ENCODE peak calls at places on chromosome 11, in six cellular contexts. One of them, this sample, is unnamed.

GRCh38 chr11:108511851-108512474 is 13.8 kb upstream of the POGLUT3 start:
- DNase-seq in hypothalamus: no peak
- DNase-seq in NCI-H1694 treated with DMSO at 0.1 percent for 48 hours: no peak
- DNase-seq in dermis blood vessel endothelial cell: no peak
- DNase-seq in cardiac muscle cell: peak; percentile 19
- DNase-seq in osteocyte: no peak
- DNase-seq in this sample: no peak

GRCh38 chr11:128503231-128503991 is 83.9 kb downstream of the ETS1 start:
- DNase-seq in NCI-H1694 treated with DMSO at 0.1 percent for 48 hours: no peak
- DNase-seq in osteocyte: no peak
- DNase-seq in dermis blood vessel endothelial cell: peak; percentile 71
- DNase-seq in cardiac muscle cell: peak; percentile 65
- DNase-seq in hypothalamus: no peak
- DNase-seq in this sample: no peak

GRCh38 chr11:75576445-75577049 is 14.5 kb downstream of the SERPINH1 start:
- DNase-seq in osteocyte: peak; percentile 89
- DNase-seq in cardiac muscle cell: peak; percentile 82
- DNase-seq in NCI-H1694 treated with DMSO at 0.1 percent for 48 hours: no peak
- DNase-seq in hypothalamus: no peak
- DNase-seq in dermis blood vessel endothelial cell: no peak
- DNase-seq in this sample: no peak

GRCh38 chr11:67275606-67276409 is 9.5 kb downstream of the GRK2 start:
- DNase-seq in hypothalamus: no peak
- DNase-seq in NCI-H1694 treated with DMSO at 0.1 percent for 48 hours: no peak
- DNase-seq in cardiac muscle cell: no peak
- DNase-seq in dermis blood vessel endothelial cell: no peak
- DNase-seq in osteocyte: no peak
- DNase-seq in this sample: no peak

GRCh38 chr11:72786305-72787261 is 7.3 kb downstream of the STARD10 start:
- DNase-seq in dermis blood vessel endothelial cell: no peak
- DNase-seq in cardiac muscle cell: no peak
- DNase-seq in hypothalamus: no peak
- DNase-seq in osteocyte: no peak
- DNase-seq in NCI-H1694 treated with DMSO at 0.1 percent for 48 hours: no peak
- DNase-seq in this sample: no peak

GRCh38 chr11:79167510-79168188 is 273.2 kb downstream of the TENM4 start:
- DNase-seq in cardiac muscle cell: no peak
- DNase-seq in dermis blood vessel endothelial cell: no peak
- DNase-seq in hypothalamus: no peak
- DNase-seq in osteocyte: no peak
- DNase-seq in NCI-H1694 treated with DMSO at 0.1 percent for 48 hours: no peak
- DNase-seq in this sample: no peak

GRCh38 chr11:134466909-134467567 is 55.0 kb upstream of the B3GAT1 start:
- DNase-seq in hypothalamus: no peak
- DNase-seq in dermis blood vessel endothelial cell: no peak
- DNase-seq in osteocyte: no peak
- DNase-seq in cardiac muscle cell: no peak
- DNase-seq in NCI-H1694 treated with DMSO at 0.1 percent for 48 hours: no peak
- DNase-seq in this sample: no peak

GRCh38 chr11:76770642-76771445 is 12.3 kb upstream of the TSKU start:
- DNase-seq in NCI-H1694 treated with DMSO at 0.1 percent for 48 hours: no peak
- DNase-seq in hypothalamus: no peak
- DNase-seq in dermis blood vessel endothelial cell: no peak
- DNase-seq in osteocyte: no peak
- DNase-seq in cardiac muscle cell: peak; percentile 77
- DNase-seq in this sample: no peak

GRCh38 chr11:121810291-121810690 is 305.7 kb downstream of the BLID start:
- DNase-seq in NCI-H1694 treated with DMSO at 0.1 percent for 48 hours: no peak
- DNase-seq in osteocyte: no peak
- DNase-seq in dermis blood vessel endothelial cell: no peak
- DNase-seq in cardiac muscle cell: peak; percentile 32
- DNase-seq in hypothalamus: no peak
- DNase-seq in this sample: no peak

GRCh38 chr11:73227571-73228211 is 9.6 kb downstream of the P2RY2 start:
- DNase-seq in osteocyte: no peak
- DNase-seq in dermis blood vessel endothelial cell: no peak
- DNase-seq in cardiac muscle cell: no peak
- DNase-seq in NCI-H1694 treated with DMSO at 0.1 percent for 48 hours: no peak
- DNase-seq in hypothalamus: no peak
- DNase-seq in this sample: no peak

GRCh38 chr11:33630936-33631748 is 69.5 kb downstream of the C11orf91 start:
- DNase-seq in osteocyte: peak; percentile 44
- DNase-seq in NCI-H1694 treated with DMSO at 0.1 percent for 48 hours: no peak
- DNase-seq in hypothalamus: no peak
- DNase-seq in cardiac muscle cell: no peak
- DNase-seq in dermis blood vessel endothelial cell: peak; percentile 44
- DNase-seq in this sample: no peak

GRCh38 chr11:119709638-119710346 is 19.2 kb downstream of the NECTIN1 start:
- DNase-seq in NCI-H1694 treated with DMSO at 0.1 percent for 48 hours: peak; percentile 80
- DNase-seq in hypothalamus: peak; percentile 34
- DNase-seq in dermis blood vessel endothelial cell: no peak
- DNase-seq in osteocyte: no peak
- DNase-seq in cardiac muscle cell: peak; percentile 90
- DNase-seq in this sample: peak; percentile 88

GRCh38 chr11:8017071-8017470 is 29.9 kb downstream of the EIF3F start:
- DNase-seq in dermis blood vessel endothelial cell: no peak
- DNase-seq in hypothalamus: no peak
- DNase-seq in osteocyte: peak; percentile 36
- DNase-seq in NCI-H1694 treated with DMSO at 0.1 percent for 48 hours: no peak
- DNase-seq in cardiac muscle cell: no peak
- DNase-seq in this sample: no peak

GRCh38 chr11:65663634-65664200 is 1.0 kb upstream of the RELA start:
- DNase-seq in dermis blood vessel endothelial cell: peak; percentile 52
- DNase-seq in osteocyte: no peak
- DNase-seq in NCI-H1694 treated with DMSO at 0.1 percent for 48 hours: no peak
- DNase-seq in hypothalamus: peak; percentile 57
- DNase-seq in cardiac muscle cell: peak; percentile 73
- DNase-seq in this sample: peak; percentile 39

GRCh38 chr11:86510097-86510496 is 135.4 kb downstream of the CCDC81 start:
- DNase-seq in NCI-H1694 treated with DMSO at 0.1 percent for 48 hours: no peak
- DNase-seq in hypothalamus: no peak
- DNase-seq in cardiac muscle cell: no peak
- DNase-seq in dermis blood vessel endothelial cell: no peak
- DNase-seq in osteocyte: no peak
- DNase-seq in this sample: no peak

GRCh38 chr11:6320411-6321207 is at the start of gene CAVIN3:
- DNase-seq in cardiac muscle cell: peak; percentile 89
- DNase-seq in dermis blood vessel endothelial cell: peak; percentile 84
- DNase-seq in hypothalamus: no peak
- DNase-seq in osteocyte: peak; percentile 88
- DNase-seq in NCI-H1694 treated with DMSO at 0.1 percent for 48 hours: no peak
- DNase-seq in this sample: no peak

GRCh38 chr11:54558407-54558806 is 45.4 kb downstream of the OR4C46 start:
- DNase-seq in osteocyte: no peak
- DNase-seq in NCI-H1694 treated with DMSO at 0.1 percent for 48 hours: no peak
- DNase-seq in dermis blood vessel endothelial cell: peak; percentile 1
- DNase-seq in cardiac muscle cell: no peak
- DNase-seq in hypothalamus: no peak
- DNase-seq in this sample: no peak

GRCh38 chr11:12060385-12060980 is 49.9 kb upstream of the MICAL2 start:
- DNase-seq in dermis blood vessel endothelial cell: no peak
- DNase-seq in cardiac muscle cell: no peak
- DNase-seq in hypothalamus: no peak
- DNase-seq in NCI-H1694 treated with DMSO at 0.1 percent for 48 hours: no peak
- DNase-seq in osteocyte: peak; percentile 56
- DNase-seq in this sample: no peak

GRCh38 chr11:112100457-112100856 is 13.8 kb downstream of the SDHD start:
- DNase-seq in hypothalamus: no peak
- DNase-seq in osteocyte: no peak
- DNase-seq in NCI-H1694 treated with DMSO at 0.1 percent for 48 hours: no peak
- DNase-seq in cardiac muscle cell: no peak
- DNase-seq in dermis blood vessel endothelial cell: no peak
- DNase-seq in this sample: no peak

GRCh38 chr11:34343686-34344085 is 14.1 kb downstream of the ABTB2 start:
- DNase-seq in dermis blood vessel endothelial cell: no peak
- DNase-seq in NCI-H1694 treated with DMSO at 0.1 percent for 48 hours: no peak
- DNase-seq in osteocyte: no peak
- DNase-seq in hypothalamus: no peak
- DNase-seq in cardiac muscle cell: no peak
- DNase-seq in this sample: no peak

GRCh38 chr11:40328890-40329617 is 1130.4 kb downstream of the LRRC4C start:
- DNase-seq in dermis blood vessel endothelial cell: peak; percentile 81
- DNase-seq in hypothalamus: no peak
- DNase-seq in osteocyte: peak; percentile 92
- DNase-seq in NCI-H1694 treated with DMSO at 0.1 percent for 48 hours: no peak
- DNase-seq in cardiac muscle cell: peak; percentile 99
- DNase-seq in this sample: no peak

GRCh38 chr11:2814751-2815150 is 70.8 kb downstream of the CDKN1C start:
- DNase-seq in hypothalamus: no peak
- DNase-seq in cardiac muscle cell: no peak
- DNase-seq in NCI-H1694 treated with DMSO at 0.1 percent for 48 hours: no peak
- DNase-seq in osteocyte: no peak
- DNase-seq in dermis blood vessel endothelial cell: no peak
- DNase-seq in this sample: no peak

GRCh38 chr11:35390737-35391682 is 28.3 kb downstream of the SLC1A2 start:
- DNase-seq in dermis blood vessel endothelial cell: peak; percentile 4
- DNase-seq in NCI-H1694 treated with DMSO at 0.1 percent for 48 hours: no peak
- DNase-seq in osteocyte: no peak
- DNase-seq in cardiac muscle cell: peak; percentile 79
- DNase-seq in hypothalamus: no peak
- DNase-seq in this sample: no peak

GRCh38 chr11:16632295-16633200 is 105.9 kb upstream of the C11orf58 start:
- DNase-seq in cardiac muscle cell: peak; percentile 25
- DNase-seq in NCI-H1694 treated with DMSO at 0.1 percent for 48 hours: no peak
- DNase-seq in osteocyte: no peak
- DNase-seq in hypothalamus: no peak
- DNase-seq in dermis blood vessel endothelial cell: peak; percentile 41
- DNase-seq in this sample: no peak

GRCh38 chr11:27347949-27348879 is 14.8 kb downstream of the CCDC34 start:
- DNase-seq in osteocyte: no peak
- DNase-seq in hypothalamus: no peak
- DNase-seq in dermis blood vessel endothelial cell: peak; percentile 4
- DNase-seq in NCI-H1694 treated with DMSO at 0.1 percent for 48 hours: no peak
- DNase-seq in cardiac muscle cell: no peak
- DNase-seq in this sample: peak; percentile 32

GRCh38 chr11:78645226-78646202 is 70.8 kb upstream of the NARS2 start:
- DNase-seq in hypothalamus: peak; percentile 59
- DNase-seq in dermis blood vessel endothelial cell: peak; percentile 78
- DNase-seq in NCI-H1694 treated with DMSO at 0.1 percent for 48 hours: peak; percentile 31
- DNase-seq in cardiac muscle cell: peak; percentile 77
- DNase-seq in osteocyte: peak; percentile 87
- DNase-seq in this sample: peak; percentile 69

GRCh38 chr11:16278986-16279385 is 77.4 kb downstream of the SOX6 start:
- DNase-seq in dermis blood vessel endothelial cell: no peak
- DNase-seq in NCI-H1694 treated with DMSO at 0.1 percent for 48 hours: no peak
- DNase-seq in hypothalamus: no peak
- DNase-seq in osteocyte: no peak
- DNase-seq in cardiac muscle cell: no peak
- DNase-seq in this sample: no peak

GRCh38 chr11:56968524-56968923 is 20.2 kb upstream of the OR5AK2 start:
- DNase-seq in cardiac muscle cell: no peak
- DNase-seq in dermis blood vessel endothelial cell: no peak
- DNase-seq in hypothalamus: no peak
- DNase-seq in osteocyte: no peak
- DNase-seq in NCI-H1694 treated with DMSO at 0.1 percent for 48 hours: no peak
- DNase-seq in this sample: no peak

GRCh38 chr11:40315122-40315521 is 1144.3 kb downstream of the LRRC4C start:
- DNase-seq in dermis blood vessel endothelial cell: no peak
- DNase-seq in cardiac muscle cell: no peak
- DNase-seq in hypothalamus: no peak
- DNase-seq in osteocyte: no peak
- DNase-seq in NCI-H1694 treated with DMSO at 0.1 percent for 48 hours: no peak
- DNase-seq in this sample: no peak

GRCh38 chr11:63839508-63840355 is 822 bp downstream of the MARK2 start:
- DNase-seq in osteocyte: no peak
- DNase-seq in cardiac muscle cell: no peak
- DNase-seq in NCI-H1694 treated with DMSO at 0.1 percent for 48 hours: no peak
- DNase-seq in dermis blood vessel endothelial cell: peak; percentile 41
- DNase-seq in hypothalamus: peak; percentile 43
- DNase-seq in this sample: peak; percentile 62

GRCh38 chr11:48004456-48004855 is 24.1 kb downstream of the PTPRJ start:
- DNase-seq in hypothalamus: no peak
- DNase-seq in dermis blood vessel endothelial cell: no peak
- DNase-seq in NCI-H1694 treated with DMSO at 0.1 percent for 48 hours: no peak
- DNase-seq in osteocyte: no peak
- DNase-seq in cardiac muscle cell: no peak
- DNase-seq in this sample: no peak

GRCh38 chr11:114154271-114155047 is 94.9 kb downstream of the ZBTB16 start:
- DNase-seq in osteocyte: no peak
- DNase-seq in NCI-H1694 treated with DMSO at 0.1 percent for 48 hours: no peak
- DNase-seq in hypothalamus: no peak
- DNase-seq in cardiac muscle cell: peak; percentile 97
- DNase-seq in dermis blood vessel endothelial cell: no peak
- DNase-seq in this sample: no peak

GRCh38 chr11:111960916-111961315 is 23.8 kb downstream of the DIXDC1 start:
- DNase-seq in hypothalamus: no peak
- DNase-seq in dermis blood vessel endothelial cell: no peak
- DNase-seq in cardiac muscle cell: no peak
- DNase-seq in NCI-H1694 treated with DMSO at 0.1 percent for 48 hours: no peak
- DNase-seq in osteocyte: no peak
- DNase-seq in this sample: no peak

GRCh38 chr11:73478737-73479347 is 102.6 kb downstream of the RELT start:
- DNase-seq in hypothalamus: no peak
- DNase-seq in osteocyte: no peak
- DNase-seq in cardiac muscle cell: peak; percentile 54
- DNase-seq in NCI-H1694 treated with DMSO at 0.1 percent for 48 hours: peak; percentile 19
- DNase-seq in dermis blood vessel endothelial cell: peak; percentile 64
- DNase-seq in this sample: peak; percentile 39

GRCh38 chr11:31768744-31769143 is 42.4 kb downstream of the PAX6 start:
- DNase-seq in hypothalamus: no peak
- DNase-seq in dermis blood vessel endothelial cell: no peak
- DNase-seq in osteocyte: no peak
- DNase-seq in NCI-H1694 treated with DMSO at 0.1 percent for 48 hours: no peak
- DNase-seq in cardiac muscle cell: no peak
- DNase-seq in this sample: no peak

GRCh38 chr11:2752204-2752772 is 52.5 kb upstream of the KCNQ1OT1 start:
- DNase-seq in cardiac muscle cell: peak; percentile 51
- DNase-seq in hypothalamus: no peak
- DNase-seq in dermis blood vessel endothelial cell: peak; percentile 7
- DNase-seq in NCI-H1694 treated with DMSO at 0.1 percent for 48 hours: no peak
- DNase-seq in osteocyte: no peak
- DNase-seq in this sample: no peak

GRCh38 chr11:67287355-67288197 is 1.5 kb upstream of the ANKRD13D start:
- DNase-seq in dermis blood vessel endothelial cell: no peak
- DNase-seq in NCI-H1694 treated with DMSO at 0.1 percent for 48 hours: no peak
- DNase-seq in osteocyte: no peak
- DNase-seq in hypothalamus: no peak
- DNase-seq in cardiac muscle cell: no peak
- DNase-seq in this sample: no peak

GRCh38 chr11:100632970-100633452 is 54.1 kb upstream of the ARHGAP42 start:
- DNase-seq in NCI-H1694 treated with DMSO at 0.1 percent for 48 hours: peak; percentile 11
- DNase-seq in dermis blood vessel endothelial cell: peak; percentile 45
- DNase-seq in osteocyte: no peak
- DNase-seq in cardiac muscle cell: peak; percentile 71
- DNase-seq in hypothalamus: no peak
- DNase-seq in this sample: peak; percentile 11

GRCh38 chr11:74437441-74437840 is 29.9 kb downstream of the KCNE3 start:
- DNase-seq in osteocyte: no peak
- DNase-seq in hypothalamus: no peak
- DNase-seq in cardiac muscle cell: no peak
- DNase-seq in NCI-H1694 treated with DMSO at 0.1 percent for 48 hours: no peak
- DNase-seq in dermis blood vessel endothelial cell: peak; percentile 65
- DNase-seq in this sample: no peak